ENCODE peak calls at places on chromosomes 13 and 19, in six cellular contexts. Q is tibial nerve; N is Panc1; U is CD8-positive, alpha-beta T cell; Z is colonic mucosa; F is astrocyte. Y is an unnamed sample.

GRCh38 chr19:4988770-4989251 is 19.9 kb downstream of the KDM4B start:
- DNase-seq in Q (no peak), N (no peak), U (no peak), Z (no peak), F (peak; percentile 95), Y (no peak)

GRCh38 chr13:90867336-90867683 is 480.2 kb upstream of the MIR17HG start:
- DNase-seq in Q (peak; percentile 50), N (peak; percentile 15), U (no peak), Z (peak; percentile 63), F (peak; percentile 45), Y (peak; percentile 78)

GRCh38 chr19:16036397-16036925 is 39.8 kb upstream of the TPM4 start:
- DNase-seq in Q (no peak), N (no peak), U (no peak), Z (no peak), F (no peak), Y (no peak)

GRCh38 chr13:44394649-44395048 is 21.0 kb downstream of the SERP2 start:
- DNase-seq in Q (no peak), N (no peak), U (no peak), Z (no peak), F (no peak), Y (no peak)

GRCh38 chr19:49004133-49004532 is 10.4 kb downstream of the RUVBL2 start:
- DNase-seq in Q (no peak), N (no peak), U (no peak), Z (no peak), F (no peak), Y (no peak)

GRCh38 chr13:49607761-49608160 is 20.5 kb upstream of the ARL11 start:
- DNase-seq in Q (no peak), N (no peak), U (no peak), Z (no peak), F (no peak), Y (no peak)

GRCh38 chr13:114143806-114144605 is 11.6 kb upstream of the RASA3 start:
- DNase-seq in Q (no peak), N (no peak), U (peak; percentile 46), Z (no peak), F (no peak), Y (no peak)

GRCh38 chr13:23074054-23074805 is 106.5 kb upstream of the SGCG start:
- DNase-seq in Q (no peak), N (no peak), U (no peak), Z (no peak), F (no peak), Y (peak; percentile 3)

GRCh38 chr13:20391597-20392452 is 133.8 kb downstream of the CRYL1 start:
- DNase-seq in Q (no peak), N (no peak), U (no peak), Z (no peak), F (no peak), Y (no peak)

DNA sequence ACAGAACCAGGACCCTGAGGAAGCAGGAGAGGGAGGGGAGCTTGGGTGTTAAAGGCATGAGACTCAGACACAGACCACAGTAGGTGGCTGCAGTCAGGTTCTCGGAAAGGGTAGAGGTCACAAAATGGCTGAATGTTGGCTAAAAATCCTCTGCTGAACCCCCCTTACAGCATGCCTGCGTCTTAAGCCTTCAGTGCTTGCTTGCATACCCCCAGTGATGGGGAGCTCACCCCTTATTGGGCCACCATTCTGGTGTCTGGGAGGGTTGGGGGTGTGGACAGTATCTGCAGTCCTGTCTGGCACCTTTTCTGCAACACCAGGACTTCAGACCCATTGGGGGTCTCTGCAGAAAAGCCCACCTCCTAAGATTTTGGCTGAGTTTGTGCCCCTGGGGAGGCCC is 14.2 kb upstream of the B3GNT3 start:
- DNase-seq in Q (no peak), N (no peak), U (no peak), Z (no peak), F (no peak), Y (no peak)
- H3K4me3 ChIP-seq in Q (no peak overlapping the region), N (no peak overlapping the region), U (no peak overlapping the region), Z (no peak overlapping the region), F (no peak overlapping the region), Y (no peak overlapping the region)

GRCh38 chr19:7182489-7182888 is 111.7 kb downstream of the INSR start:
- DNase-seq in Q (no peak), N (no peak), U (no peak), Z (no peak), F (no peak), Y (no peak)

GRCh38 chr19:7191946-7192691 is 102.1 kb downstream of the INSR start:
- DNase-seq in Q (no peak), N (no peak), U (peak; percentile 57), Z (no peak), F (no peak), Y (no peak)

GRCh38 chr19:7188682-7189629 is 105.3 kb downstream of the INSR start:
- DNase-seq in Q (no peak), N (no peak), U (no peak), Z (no peak), F (no peak), Y (no peak)

GRCh38 chr19:7187605-7188339 is 106.4 kb downstream of the INSR start:
- DNase-seq in Q (no peak), N (no peak), U (no peak), Z (no peak), F (no peak), Y (peak; percentile 35)
- H3K4me1 ChIP-seq in Q (peaks cover 6% of the 10 kb centered on the region), N (no peaks in the 10 kb centered on the region), U (peaks cover 45% of the 10 kb centered on the region), Z (peaks cover 6% of the 10 kb centered on the region), F (no peaks in the 10 kb centered on the region), Y (no peaks in the 10 kb centered on the region)

GRCh38 chr19:44002212-44002565 is 568 bp upstream of the ZNF230 start:
- DNase-seq in Q (no peak), N (no peak), U (no peak), Z (no peak), F (peak; percentile 11), Y (no peak)

GRCh38 chr19:44002566-44003460 is at the start of gene ZNF230:
- DNase-seq in Q (peak; percentile 68), N (peak; percentile 80), U (peak; percentile 82), Z (peak; percentile 95), F (peak; percentile 92), Y (peak; percentile 98)

GRCh38 chr19:44003461-44004134 is 841 bp downstream of the ZNF230 start:
- DNase-seq in Q (no peak), N (no peak), U (peak; percentile 12), Z (peak; percentile 24), F (no peak), Y (peak; percentile 5)

GRCh38 chr19:43997631-43998290 is 5.0 kb upstream of the ZNF230 start:
- DNase-seq in Q (no peak), N (no peak), U (no peak), Z (no peak), F (peak; percentile 46), Y (no peak)
- H3K9me3 ChIP-seq in Q (no peaks in the 10 kb centered on the region), N (no peaks in the 10 kb centered on the region), U (peaks cover 20% of the 10 kb centered on the region), Z (no peaks in the 10 kb centered on the region), F (peaks cover 20% of the 10 kb centered on the region), Y (no peaks in the 10 kb centered on the region)

DNA sequence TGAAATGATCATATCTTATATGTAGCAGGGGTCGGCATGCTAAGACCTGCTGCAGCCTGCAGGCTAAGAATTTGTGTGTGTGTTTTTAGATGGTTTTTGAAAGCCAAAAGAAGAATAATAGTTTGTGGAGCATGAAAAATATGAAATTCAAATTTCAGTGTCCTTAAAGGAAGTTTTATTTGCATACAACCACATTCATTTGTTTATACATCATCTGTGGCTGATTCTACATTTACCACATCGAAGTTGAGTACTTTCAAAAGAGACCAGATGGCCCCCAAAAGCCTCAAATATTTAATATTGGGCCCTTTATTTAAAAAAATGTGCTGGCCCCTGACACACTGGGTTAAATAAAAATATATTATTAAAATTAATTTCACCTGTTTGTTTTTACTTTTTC is 1.3 kb downstream of the HAS1 start:
- DNase-seq in Q (no peak), N (no peak), U (no peak), Z (no peak), F (no peak), Y (no peak)
- H3K4me3 ChIP-seq in Q (no peak overlapping the region), N (no peak overlapping the region), U (no peak overlapping the region), Z (no peak overlapping the region), F (no peak overlapping the region), Y (no peak overlapping the region)

Y was measured in small intestine.